ENCODE peak calls at places on chromosomes 13 and 19, in five cellular contexts. M is brain microvascular endothelial cell, O is kidney, A is heart right ventricle, S is hepatocyte. P is an unnamed sample.

GRCh38 chr19:38228005-38228377 is 4.0 kb upstream of the DPF1 start:
- DNase-seq in M (no peak), O (no peak), A (no peak), S (no peak), P (no peak)

GRCh38 chr13:39910833-39911232 is 255.4 kb downstream of the COG6 start:
- DNase-seq in M (no peak), O (no peak), A (no peak), S (no peak), P (peak)

GRCh38 chr13:104315606-104316005 is 1249.4 kb upstream of the SLC10A2 start:
- DNase-seq in M (peak), O (no peak), A (no peak), S (peak), P (peak)

GRCh38 chr19:42040031-42040430 is 30.0 kb downstream of the GRIK5 start:
- DNase-seq in M (no peak), O (no peak), A (no peak), S (no peak), P (no peak)

GRCh38 chr19:58060231-58060630 is 1.1 kb downstream of the ZNF135 start:
- DNase-seq in M (no peak), O (peak), A (no peak), S (no peak), P (no peak)

GRCh38 chr13:67049744-67050143 is 180.4 kb downstream of the PCDH9 start:
- DNase-seq in M (no peak), O (no peak), A (no peak), S (no peak), P (no peak)

GRCh38 chr19:27935669-27936068 is 1277.3 kb downstream of the UQCRFS1 start:
- DNase-seq in M (no peak), O (no peak), A (no peak), S (no peak), P (no peak)

GRCh38 chr13:95403349-95404140 is 102.3 kb upstream of the ABCC4 start:
- DNase-seq in M (no peak), O (no peak), A (peak), S (peak), P (no peak)

GRCh38 chr13:98752111-98752941 is at the start of gene SLC15A1:
- DNase-seq in M (no peak), O (no peak), A (no peak), S (peak), P (no peak)

GRCh38 chr13:42101821-42102580 is 53.6 kb downstream of the DGKH start:
- DNase-seq in M (no peak), O (no peak), A (no peak), S (no peak), P (peak)

GRCh38 chr13:41231786-41232185 is 31.6 kb downstream of the MTRF1 start:
- DNase-seq in M (peak), O (no peak), A (no peak), S (peak), P (peak)

GRCh38 chr13:32426191-32426980 is 1.5 kb downstream of the N4BP2L1 start:
- DNase-seq in M (no peak), O (no peak), A (no peak), S (no peak), P (no peak)

GRCh38 chr19:30283556-30283955 is 88.6 kb upstream of the ZNF536 start:
- DNase-seq in M (no peak), O (no peak), A (no peak), S (no peak), P (no peak)

GRCh38 chr19:37361994-37362393 is 8.9 kb upstream of the ZNF527 start:
- DNase-seq in M (peak), O (no peak), A (no peak), S (no peak), P (peak)

GRCh38 chr19:6260912-6261636 is 18.7 kb downstream of the MLLT1 start:
- DNase-seq in M (no peak), O (no peak), A (no peak), S (peak), P (no peak)

GRCh38 chr19:33905473-33905936 is 108.8 kb downstream of the KCTD15 start:
- DNase-seq in M (peak), O (peak), A (peak), S (peak), P (peak)

GRCh38 chr13:100234524-100235136 is 145.7 kb downstream of the PCCA start:
- DNase-seq in M (peak), O (no peak), A (no peak), S (no peak), P (no peak)

GRCh38 chr13:33322965-33323668 is 37.6 kb upstream of the STARD13 start:
- DNase-seq in M (no peak), O (no peak), A (no peak), S (no peak), P (no peak)

GRCh38 chr19:34232566-34233481 is 21.5 kb upstream of the GARRE1 start:
- DNase-seq in M (peak), O (no peak), A (peak), S (peak), P (peak)

GRCh38 chr19:13849991-13850909 is 26.7 kb upstream of the NANOS3 start:
- DNase-seq in M (peak), O (peak), A (peak), S (peak), P (peak)

GRCh38 chr19:34808566-34808965 is 35.6 kb upstream of the ZNF599 start:
- DNase-seq in M (peak), O (no peak), A (no peak), S (no peak), P (peak)

GRCh38 chr13:62687727-62688126 is 1272.1 kb upstream of the PCDH20 start:
- DNase-seq in M (no peak), O (no peak), A (no peak), S (no peak), P (no peak)

GRCh38 chr19:31058676-31059075 is 290.6 kb downstream of the TSHZ3 start:
- DNase-seq in M (no peak), O (no peak), A (no peak), S (no peak), P (no peak)

GRCh38 chr19:9075064-9075964 is 11.5 kb upstream of the OR1M1 start:
- DNase-seq in M (peak), O (peak), A (peak), S (peak), P (peak)

GRCh38 chr19:13689050-13689449 is 75.3 kb upstream of the MRI1 start:
- DNase-seq in M (peak), O (no peak), A (no peak), S (no peak), P (peak)

GRCh38 chr13:108922108-108922507 is 292.7 kb downstream of the MYO16 start:
- DNase-seq in M (no peak), O (no peak), A (no peak), S (no peak), P (no peak)

GRCh38 chr13:109783815-109784589 is 2.4 kb downstream of the IRS2 start:
- DNase-seq in M (no peak), O (peak), A (no peak), S (no peak), P (peak)

GRCh38 chr19:18010149-18010548 is 2.2 kb downstream of the ARRDC2 start:
- DNase-seq in M (no peak), O (no peak), A (no peak), S (no peak), P (no peak)
- H3K4me3 ChIP-seq in M (no peak), O (no peak), A (no peak), S (no peak), P (peak)

GRCh38 chr13:49247722-49248432 is at the start of gene CDADC1:
- DNase-seq in M (peak), O (peak), A (peak), S (peak), P (peak)

GRCh38 chr13:49253310-49253709 is 5.6 kb downstream of the CDADC1 start:
- DNase-seq in M (no peak), O (no peak), A (no peak), S (no peak), P (no peak)

GRCh38 chr13:49253997-49254396 is 6.3 kb downstream of the CDADC1 start:
- DNase-seq in M (no peak), O (no peak), A (no peak), S (no peak), P (no peak)

GRCh38 chr13:49246850-49247721 is 639 bp upstream of the CDADC1 start:
- DNase-seq in M (no peak), O (no peak), A (no peak), S (no peak), P (no peak)

DNA sequence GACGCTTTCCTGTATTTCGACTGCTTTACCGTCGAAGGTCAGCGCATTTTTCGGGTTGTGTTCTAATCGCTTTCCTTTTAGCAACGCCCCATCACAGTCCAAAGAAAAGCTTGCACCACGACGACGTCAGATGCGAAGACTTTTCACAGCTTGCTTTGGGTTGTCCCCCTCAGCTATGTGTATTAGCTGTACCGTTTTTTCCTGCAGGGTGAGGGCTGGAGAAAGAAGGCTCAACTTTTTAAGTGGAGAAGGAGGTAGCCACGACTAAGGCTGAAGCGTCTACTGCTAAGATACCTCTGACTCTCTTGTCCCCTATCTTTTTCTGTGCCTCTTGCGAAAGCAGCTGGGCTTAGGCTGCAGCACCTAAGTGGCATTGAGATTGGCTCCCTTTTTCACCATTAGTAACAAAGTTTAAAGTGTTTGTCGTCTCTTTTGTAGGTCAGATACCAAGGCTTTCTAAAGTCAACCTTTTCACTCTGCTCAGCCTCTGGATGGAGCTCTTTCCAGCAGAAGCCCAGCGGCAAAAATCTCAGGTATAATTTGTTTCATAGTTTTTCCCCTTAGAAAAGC is 793 bp downstream of the CDADC1 start:
- DNase-seq in M (peak), O (no peak), A (peak), S (peak), P (peak)
- TF ChIP-seq CTCF in M (peak), O (no peak), A (no peak), S (peak), P (no peak)

DNA sequence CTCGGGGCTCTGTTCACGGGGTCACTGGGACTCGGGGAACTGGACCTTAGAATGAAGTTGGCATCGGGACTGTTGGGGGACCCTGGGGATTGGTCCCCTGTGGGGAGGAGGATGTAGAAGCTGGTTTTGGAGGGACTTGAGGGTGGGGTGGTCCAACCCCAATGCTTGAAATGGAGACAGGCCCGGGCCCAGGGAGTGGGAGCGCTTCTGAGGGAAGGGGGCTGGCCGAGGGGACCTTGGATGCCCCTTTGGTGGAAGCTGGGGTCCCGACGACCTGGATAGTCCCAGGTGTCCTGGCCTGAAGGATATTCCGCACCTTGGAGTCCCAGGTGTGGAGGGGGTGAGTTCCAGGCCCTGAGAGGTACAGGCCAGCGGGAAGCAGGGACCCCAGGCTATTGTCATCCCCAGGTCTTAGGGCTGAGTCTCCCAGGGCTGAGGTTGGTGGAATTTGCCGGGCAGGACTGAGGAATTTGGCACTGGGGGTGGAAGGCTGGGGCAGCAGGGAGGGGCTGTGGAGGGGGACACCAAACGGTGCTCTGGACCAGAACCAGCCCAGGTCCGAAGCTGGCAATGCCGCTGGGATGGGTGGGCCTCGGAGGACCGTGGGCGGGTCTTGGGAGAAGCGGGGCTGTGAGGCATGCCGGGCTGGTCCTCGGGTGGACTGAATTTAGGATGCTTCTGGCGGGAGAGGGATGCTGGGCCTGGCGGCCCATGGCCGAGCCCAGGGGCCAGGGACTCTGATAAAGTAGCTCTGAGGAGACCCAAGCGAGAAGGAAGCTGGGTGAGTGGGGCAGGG is 1.8 kb downstream of the HDGFL2 start:
- DNase-seq in M (no peak), O (no peak), A (no peak), S (no peak), P (no peak)
- H3K4me3 ChIP-seq in M (peak), O (no peak), A (peak), S (peak), P (peak)

GRCh38 chr13:21054313-21054712 is 7.1 kb downstream of the LATS2 start:
- DNase-seq in M (no peak), O (peak), A (no peak), S (no peak), P (no peak)
- TF ChIP-seq CTCF in M (no peak), O (no peak), A (no peak), S (no peak), P (no peak)

GRCh38 chr19:43640424-43640757 is 741 bp upstream of the CADM4 start:
- DNase-seq in M (no peak), O (no peak), A (no peak), S (no peak), P (no peak)
- H3K4me3 ChIP-seq in M (no peak), O (peak), A (peak), S (no peak), P (peak)

DNA sequence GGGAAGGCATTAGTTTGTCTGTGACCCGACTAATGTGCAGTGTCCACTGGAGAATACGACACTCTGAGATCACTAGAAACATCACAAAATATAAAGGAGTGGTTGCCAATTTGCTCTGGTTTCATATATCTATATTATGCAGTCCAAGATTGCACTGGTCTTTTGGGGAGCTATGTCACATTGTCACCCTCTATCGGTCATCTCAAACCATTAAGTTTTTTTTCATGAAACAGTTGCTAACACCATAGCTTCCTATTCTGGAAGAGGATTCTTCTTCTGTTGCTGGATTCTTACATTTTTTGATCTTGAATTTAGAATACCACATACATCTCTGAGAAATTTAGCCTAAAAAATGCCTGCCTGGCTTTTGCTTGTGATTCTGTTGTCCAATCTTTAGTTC is 168.6 kb downstream of the LACC1 start:
- DNase-seq in M (no peak), O (no peak), A (no peak), S (no peak), P (peak)
- TF ChIP-seq CTCF in M (peak), O (no peak), A (peak), S (peak), P (peak)

DNA sequence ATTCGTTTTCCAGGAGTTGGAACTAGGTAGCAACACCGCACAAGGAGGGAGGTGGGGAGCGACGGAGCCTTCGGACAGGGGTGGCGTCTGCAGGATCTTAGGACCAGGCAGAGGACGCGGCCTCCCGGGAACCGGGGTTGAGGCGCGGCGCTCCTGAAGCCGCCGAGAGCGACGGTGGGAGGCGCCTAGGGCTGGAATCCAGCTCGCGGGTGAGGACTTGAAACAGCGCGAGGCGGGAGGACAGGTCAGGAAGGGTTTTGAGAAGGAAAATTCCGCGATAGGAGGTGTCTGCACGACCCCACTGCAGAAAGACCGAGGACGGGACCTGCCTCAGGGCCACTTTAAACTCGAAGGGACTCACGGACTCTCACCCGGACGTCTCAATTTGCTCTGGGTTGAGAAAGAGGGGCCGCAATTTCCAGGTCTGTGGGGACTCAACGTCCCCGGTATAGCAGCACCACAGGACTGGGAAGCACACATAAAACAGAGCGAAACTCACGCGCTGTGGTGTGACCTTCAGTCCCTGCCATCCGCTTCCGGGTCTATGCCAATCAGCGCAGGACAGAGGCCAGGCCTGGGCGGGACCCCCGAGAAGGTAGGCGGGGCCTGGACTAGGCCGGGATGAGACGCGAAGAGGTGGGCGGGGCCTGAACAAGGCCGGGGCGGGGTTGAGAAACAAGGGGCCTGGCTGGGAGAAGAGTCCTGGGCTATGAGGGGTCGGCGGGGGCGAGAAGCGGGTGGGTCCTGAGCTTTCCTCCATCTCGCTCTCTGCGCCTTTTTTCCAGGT is at the start of gene ZNF320:
- DNase-seq in M (peak), O (peak), A (peak), S (peak), P (peak)
- H3K4me3 ChIP-seq in M (peak), O (peak), A (peak), S (peak), P (peak)

GRCh38 chr19:49067554-49067953 is 2.9 kb upstream of the NTF4 start:
- DNase-seq in M (no peak), O (no peak), A (no peak), S (no peak), P (no peak)

GRCh38 chr19:49071860-49072547 is 495 bp downstream of the KCNA7 start:
- DNase-seq in M (no peak), O (peak), A (no peak), S (no peak), P (no peak)

GRCh38 chr19:49073514-49074378 is 1.2 kb upstream of the KCNA7 start:
- DNase-seq in M (no peak), O (no peak), A (no peak), S (no peak), P (peak)

GRCh38 chr19:49069026-49069425 is 3.5 kb downstream of the KCNA7 start:
- DNase-seq in M (no peak), O (no peak), A (no peak), S (no peak), P (no peak)

DNA sequence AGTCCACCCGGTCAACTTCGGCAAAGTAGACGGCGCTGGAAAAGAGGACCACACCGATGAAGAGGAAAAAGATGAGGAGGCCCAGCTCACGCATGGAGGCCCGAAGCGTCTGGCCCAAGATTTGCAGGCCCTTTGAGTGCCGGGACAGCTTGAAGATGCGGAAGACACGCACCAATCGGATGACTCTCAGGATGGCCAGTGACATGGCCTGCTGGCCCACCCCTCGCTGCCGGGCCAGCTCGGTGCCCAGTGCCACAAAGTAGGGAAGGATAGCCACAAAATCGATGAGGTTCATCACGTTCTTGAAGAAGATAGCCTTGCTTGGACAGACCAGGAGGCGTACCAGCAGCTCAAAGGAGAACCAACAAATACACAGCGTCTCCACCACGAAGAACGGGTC is 2.1 kb downstream of the KCNA7 start:
- DNase-seq in M (no peak), O (no peak), A (no peak), S (no peak), P (no peak)
- TF ChIP-seq CTCF in M (no peak), O (no peak), A (no peak), S (no peak), P (no peak)

GRCh38 chr13:37485766-37486165 is 112.8 kb downstream of the POSTN start:
- DNase-seq in M (no peak), O (no peak), A (no peak), S (no peak), P (peak)
- H3K4me3 ChIP-seq in M (no peak), O (no peak), A (peak), S (no peak), P (no peak)

GRCh38 chr19:54391589-54392061 is 23.6 kb upstream of the TTYH1 start:
- DNase-seq in M (peak), O (no peak), A (no peak), S (no peak), P (no peak)
- TF ChIP-seq CTCF in M (peak), O (no peak), A (no peak), S (no peak), P (peak)